ENCODE peak calls at places on chromosomes 16 and 17, in ten cellular contexts. A, C, Y, Q, R, P, J, B, S and K are unnamed samples.

GRCh38 chr16:68361485-68361884 is 50.7 kb downstream of the PRMT7 start:
- DNase-seq in R (no peak), S (peak; percentile 44), A (no peak), J (no peak), B (no peak), C (peak; percentile 12), Y (no peak), Q (no peak), P (no peak), K (no peak)

GRCh38 chr17:45427181-45427835 is 5.4 kb downstream of the ARHGAP27 start:
- DNase-seq in R (no peak), C (no peak), A (peak; percentile 4), P (no peak), B (peak; percentile 29), J (no peak), Q (no peak), Y (no peak), S (peak; percentile 23), K (no peak)

GRCh38 chr17:79341529-79341780 is 266.8 kb downstream of the ENGASE start:
- DNase-seq in Q (no peak), C (no peak), B (no peak), J (no peak), Y (no peak), R (no peak), A (no peak), P (no peak), S (no peak), K (no peak)

GRCh38 chr16:89297870-89298545 is 80.5 kb downstream of the ZNF778 start:
- DNase-seq in B (no peak), S (no peak), Y (no peak), C (no peak), P (no peak), A (no peak), Q (no peak), R (no peak), J (no peak), K (no peak)

GRCh38 chr17:40485851-40486512 is 15.4 kb downstream of the TNS4 start:
- DNase-seq in P (peak; percentile 91), A (peak; percentile 76), B (peak; percentile 96), S (no peak), C (peak; percentile 98), Q (no peak), R (no peak), Y (peak; percentile 88), J (no peak), K (no peak)

GRCh38 chr16:31134091-31134571 is 1.4 kb downstream of the PRSS8 start:
- DNase-seq in A (peak; percentile 30), P (no peak), S (no peak), C (no peak), B (peak; percentile 64), Q (peak; percentile 61), J (no peak), R (no peak), Y (no peak), K (no peak)

GRCh38 chr16:25212636-25213035 is 4.1 kb upstream of the AQP8 start:
- DNase-seq in Q (no peak), Y (no peak), R (no peak), J (no peak), C (no peak), A (no peak), S (no peak), B (no peak), P (no peak), K (no peak)

GRCh38 chr17:29292071-29292991 is 1.6 kb downstream of the NUFIP2 start:
- DNase-seq in P (peak; percentile 4), Y (no peak), S (peak; percentile 83), R (peak; percentile 50), J (peak; percentile 62), B (no peak), C (peak; percentile 73), A (peak; percentile 78), Q (peak; percentile 52), K (peak; percentile 74)

GRCh38 chr17:80761421-80761871 is 216.8 kb downstream of the RPTOR start:
- DNase-seq in P (peak; percentile 95), J (no peak), C (peak; percentile 66), R (no peak), Y (peak; percentile 72), Q (no peak), S (no peak), B (peak; percentile 86), A (peak; percentile 31), K (no peak)

GRCh38 chr17:45666046-45666600 is 118.0 kb upstream of the CRHR1 start:
- DNase-seq in P (peak; percentile 17), R (no peak), Q (peak; percentile 22), C (no peak), J (no peak), A (no peak), S (no peak), B (no peak), Y (no peak), K (no peak)

GRCh38 chr16:67445913-67446907 is 15.3 kb downstream of the HSD11B2 start:
- DNase-seq in A (peak; percentile 47), Y (no peak), P (no peak), R (no peak), B (no peak), S (peak; percentile 43), J (no peak), Q (no peak), C (no peak), K (no peak)

GRCh38 chr16:85473909-85474640 is 139.0 kb upstream of the GSE1 start:
- DNase-seq in R (no peak), Y (no peak), J (no peak), Q (no peak), A (no peak), B (no peak), C (peak; percentile 63), P (no peak), S (peak; percentile 81), K (no peak)

GRCh38 chr16:74606521-74607309 is at the start of gene GLG1:
- DNase-seq in P (peak; percentile 86), C (peak; percentile 98), R (peak; percentile 83), Q (peak; percentile 95), A (peak; percentile 97), J (peak; percentile 95), Y (peak; percentile 65), B (peak; percentile 74), S (peak; percentile 95), K (peak; percentile 97)

GRCh38 chr17:37667039-37667438 is 23.8 kb upstream of the DDX52 start:
- DNase-seq in J (no peak), A (no peak), R (no peak), B (no peak), Y (no peak), Q (no peak), S (no peak), C (no peak), P (no peak), K (no peak)

GRCh38 chr16:14056970-14057369 is 14.1 kb upstream of the MRTFB start:
- DNase-seq in S (no peak), B (no peak), R (no peak), Y (no peak), Q (no peak), A (no peak), J (no peak), P (no peak), C (peak; percentile 5), K (no peak)

GRCh38 chr17:73912360-73912746 is 268.1 kb upstream of the SDK2 start:
- DNase-seq in B (no peak), A (no peak), J (no peak), C (no peak), S (no peak), Q (no peak), R (no peak), Y (no peak), P (no peak), K (no peak)
- H3K9me2 ChIP-seq in B (no peaks in the 10 kb centered on the region), A (no peaks in the 10 kb centered on the region), J (no peaks in the 10 kb centered on the region), C (no peaks in the 10 kb centered on the region), S (no peaks in the 10 kb centered on the region), Q (no peaks in the 10 kb centered on the region), R (no peaks in the 10 kb centered on the region), Y (no peaks in the 10 kb centered on the region), P (no peaks in the 10 kb centered on the region), K (no peaks in the 10 kb centered on the region)

DNA sequence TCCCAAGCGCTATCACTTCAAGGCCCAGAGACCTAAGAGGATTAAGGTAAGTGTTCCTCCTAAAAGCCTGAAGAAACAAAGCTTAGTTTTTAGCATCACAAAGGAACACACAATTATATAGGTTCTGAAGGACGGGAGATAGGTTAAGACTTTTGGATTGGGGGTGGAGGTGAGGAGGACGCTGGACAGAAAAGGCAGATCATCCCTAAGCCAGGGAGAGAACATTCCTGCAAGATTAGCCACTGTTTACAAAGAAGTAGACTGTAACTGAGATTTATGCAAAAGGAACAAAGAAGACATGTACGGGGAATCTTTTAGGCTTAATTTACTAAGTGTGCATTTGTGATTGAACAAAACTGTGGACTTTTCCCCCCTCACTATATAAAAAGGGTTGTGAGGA is 184.1 kb upstream of the IRX5 start:
- DNase-seq in Q (peak; percentile 5), J (no peak), P (no peak), A (no peak), C (no peak), S (no peak), B (no peak), R (no peak), Y (no peak), K (no peak)
- H3K4me2 ChIP-seq in Q (no peak overlapping the region), J (no peak overlapping the region), P (no peak overlapping the region), A (no peak overlapping the region), C (no peak overlapping the region), S (no peak overlapping the region), B (no peak overlapping the region), R (no peak overlapping the region), Y (no peak overlapping the region), K (no peak overlapping the region)

GRCh38 chr17:70687421-70687820 is 518.1 kb downstream of the KCNJ2 start:
- DNase-seq in C (no peak), P (no peak), Q (no peak), A (peak; percentile 22), R (no peak), B (peak; percentile 59), Y (no peak), S (no peak), J (no peak), K (no peak)

GRCh38 chr17:70678889-70679288 is 509.6 kb downstream of the KCNJ2 start:
- DNase-seq in J (no peak), Y (no peak), B (no peak), Q (no peak), S (no peak), P (no peak), C (no peak), R (no peak), A (no peak), K (no peak)

GRCh38 chr17:70677783-70678647 is 508.7 kb downstream of the KCNJ2 start:
- DNase-seq in Y (no peak), S (no peak), P (no peak), B (no peak), A (no peak), J (no peak), Q (peak; percentile 42), C (no peak), R (no peak), K (no peak)

DNA sequence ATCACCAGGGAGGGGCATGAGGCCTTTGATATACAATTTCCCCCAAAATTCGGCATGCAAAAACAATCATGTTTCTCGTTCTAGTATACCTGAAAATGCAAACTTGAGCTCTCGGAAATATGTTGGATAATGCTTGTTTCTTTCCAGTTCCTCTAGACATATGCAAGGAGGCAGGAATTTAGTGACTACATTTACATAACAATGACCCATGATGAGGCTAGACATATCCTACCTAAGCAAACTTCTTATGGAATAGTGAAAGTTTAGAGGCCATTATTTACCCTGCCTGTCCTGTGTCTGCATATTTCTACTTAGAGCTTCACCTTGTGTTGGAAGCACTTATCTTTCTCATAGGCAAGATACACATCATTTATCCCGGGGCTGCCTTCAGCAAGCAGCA is 514.6 kb downstream of the KCNJ2 start:
- DNase-seq in J (no peak), A (no peak), B (no peak), P (no peak), R (no peak), S (no peak), Y (no peak), C (no peak), Q (peak; percentile 7), K (no peak)
- H3K9me2 ChIP-seq in J (no peaks in the 10 kb centered on the region), A (no peaks in the 10 kb centered on the region), B (no peaks in the 10 kb centered on the region), P (no peaks in the 10 kb centered on the region), R (no peaks in the 10 kb centered on the region), S (no peaks in the 10 kb centered on the region), Y (no peaks in the 10 kb centered on the region), C (no peaks in the 10 kb centered on the region), Q (no peaks in the 10 kb centered on the region), K (no peaks in the 10 kb centered on the region)

GRCh38 chr17:42193216-42194132 is 820 bp downstream of the GHDC start:
- DNase-seq in Q (peak; percentile 24), Y (no peak), B (no peak), R (no peak), J (peak; percentile 28), C (no peak), P (no peak), A (no peak), S (no peak), K (peak; percentile 58)
- H3K4me2 ChIP-seq in Q (peak overlapping the region; percentile 63), Y (peak overlapping the region; percentile 91), B (peak overlapping the region; percentile 80), R (peak overlapping the region; percentile 75), J (peak overlapping the region; percentile 96), C (peak overlapping the region; percentile 88), P (no peak overlapping the region), A (peak overlapping the region; percentile 79), S (peak overlapping the region; percentile 83), K (peak overlapping the region; percentile 74)